ENCODE peak calls at places on chromosomes 5 and 9, in five cellular contexts. V, O, Z, T and L are unnamed samples. For H3K9me3, the result is how much of the 10 kb centered on the place peaks cover.

GRCh38 chr9:110975278-110975677 is 63.0 kb downstream of the LPAR1 start:
- DNase-seq in V (no peak), O (no peak), Z (no peak), T (no peak), L (no peak)

GRCh38 chr5:140220032-140220697 is 45.2 kb downstream of the CYSTM1 start:
- DNase-seq in V (no peak), O (no peak), Z (peak), T (no peak), L (no peak)

GRCh38 chr9:131598121-131598520 is 52.8 kb downstream of the PRRT1B start:
- DNase-seq in V (peak), O (no peak), Z (no peak), T (no peak), L (no peak)

GRCh38 chr9:138042640-138043039 is 165.1 kb downstream of the CACNA1B start:
- DNase-seq in V (no peak), O (no peak), Z (no peak), T (no peak), L (no peak)

GRCh38 chr5:78295035-78295961 is 800 bp upstream of the AP3B1 start:
- DNase-seq in V (no peak), O (peak), Z (no peak), T (peak), L (no peak)

GRCh38 chr5:78964889-78965288 is 20.2 kb downstream of the ARSB start:
- DNase-seq in V (no peak), O (peak), Z (peak), T (peak), L (peak)

GRCh38 chr9:123658792-123659191 is 271.1 kb downstream of the DENND1A start:
- DNase-seq in V (no peak), O (no peak), Z (no peak), T (no peak), L (no peak)

GRCh38 chr5:105632043-105632442 is 2038.7 kb downstream of the EFNA5 start:
- DNase-seq in V (no peak), O (no peak), Z (peak), T (no peak), L (no peak)

GRCh38 chr5:65203746-65204145 is 278.0 kb downstream of the ADAMTS6 start:
- DNase-seq in V (no peak), O (no peak), Z (peak), T (no peak), L (peak)

GRCh38 chr5:27830551-27830950 is 792.2 kb upstream of the CDH9 start:
- DNase-seq in V (no peak), O (no peak), Z (no peak), T (no peak), L (no peak)

GRCh38 chr9:33029106-33029788 is 4.2 kb downstream of the DNAJA1 start:
- DNase-seq in V (no peak), O (no peak), Z (peak), T (no peak), L (peak)

GRCh38 chr9:134730761-134731496 is 89.3 kb downstream of the COL5A1 start:
- DNase-seq in V (no peak), O (no peak), Z (no peak), T (no peak), L (no peak)

GRCh38 chr9:95188459-95188858 is 129.1 kb downstream of the FANCC start:
- DNase-seq in V (no peak), O (no peak), Z (peak), T (no peak), L (no peak)

GRCh38 chr5:59666709-59667108 is 226.8 kb downstream of the PDE4D start:
- DNase-seq in V (no peak), O (no peak), Z (no peak), T (no peak), L (no peak)

GRCh38 chr9:79670269-79670961 is 98.7 kb downstream of the TLE4 start:
- DNase-seq in V (no peak), O (no peak), Z (peak), T (no peak), L (no peak)

GRCh38 chr5:125461641-125462072 is 715.2 kb upstream of the ZNF608 start:
- DNase-seq in V (no peak), O (no peak), Z (no peak), T (no peak), L (no peak)

GRCh38 chr9:95771556-95772280 is 103.8 kb upstream of the ERCC6L2 start:
- DNase-seq in V (peak), O (no peak), Z (peak), T (no peak), L (no peak)

GRCh38 chr9:100160021-100160420 is 61.0 kb downstream of the INVS start:
- DNase-seq in V (no peak), O (no peak), Z (no peak), T (no peak), L (no peak)

GRCh38 chr5:32642276-32643002 is 57.1 kb downstream of the SUB1 start:
- DNase-seq in V (no peak), O (peak), Z (peak), T (no peak), L (no peak)

GRCh38 chr5:52735139-52735538 is 52.6 kb upstream of the ITGA1 start:
- DNase-seq in V (no peak), O (no peak), Z (peak), T (no peak), L (no peak)

GRCh38 chr5:159242153-159242552 is 20.9 kb upstream of the UBLCP1 start:
- DNase-seq in V (no peak), O (no peak), Z (no peak), T (no peak), L (no peak)

GRCh38 chr9:97938081-97938644 is at the start of gene HEMGN:
- DNase-seq in V (no peak), O (no peak), Z (no peak), T (no peak), L (no peak)

GRCh38 chr5:6340100-6340499 is 38.2 kb downstream of the MED10 start:
- DNase-seq in V (no peak), O (no peak), Z (no peak), T (no peak), L (no peak)

GRCh38 chr5:7667216-7667767 is 183.6 kb downstream of the CFAP90 start:
- DNase-seq in V (no peak), O (no peak), Z (no peak), T (no peak), L (no peak)

GRCh38 chr9:17380126-17380861 is 198.6 kb upstream of the SH3GL2 start:
- DNase-seq in V (no peak), O (no peak), Z (no peak), T (no peak), L (no peak)

GRCh38 chr9:87193151-87193550 is 245.8 kb upstream of the GAS1 start:
- DNase-seq in V (no peak), O (no peak), Z (peak), T (no peak), L (no peak)

GRCh38 chr9:126448136-126448535 is 121.5 kb downstream of the MVB12B start:
- DNase-seq in V (no peak), O (no peak), Z (no peak), T (no peak), L (no peak)

GRCh38 chr5:139275536-139276297 is 17.8 kb upstream of the MATR3 start:
- DNase-seq in V (no peak), O (no peak), Z (no peak), T (no peak), L (no peak)

GRCh38 chr9:81575976-81576375 is 113.4 kb downstream of the TLE1 start:
- DNase-seq in V (no peak), O (no peak), Z (peak), T (no peak), L (peak)

GRCh38 chr9:28770226-28770625 is 1196.9 kb upstream of the C9orf72 start:
- DNase-seq in V (no peak), O (no peak), Z (no peak), T (no peak), L (no peak)

GRCh38 chr9:101097210-101097609 is 68.7 kb downstream of the PLPPR1 start:
- DNase-seq in V (no peak), O (no peak), Z (no peak), T (no peak), L (no peak)

GRCh38 chr9:115633099-115633498 is 515.1 kb upstream of the TNC start:
- DNase-seq in V (no peak), O (no peak), Z (peak), T (no peak), L (no peak)

GRCh38 chr5:114477816-114478330 is 116.0 kb downstream of the KCNN2 start:
- DNase-seq in V (no peak), O (no peak), Z (peak), T (no peak), L (no peak)

GRCh38 chr5:76953551-76954382 is 922 bp downstream of the CRHBP start:
- DNase-seq in V (no peak), O (no peak), Z (no peak), T (no peak), L (no peak)
- H3K9me3 ChIP-seq in V (under half), O (under half), Z (under half), T (under half), L (under half)

GRCh38 chr5:175654346-175654745 is 3.5 kb upstream of the HRH2 start:
- DNase-seq in V (no peak), O (no peak), Z (no peak), T (no peak), L (no peak)
- H3K27ac ChIP-seq in V (no peak), O (no peak), Z (no peak), T (no peak), L (no peak)

DNA sequence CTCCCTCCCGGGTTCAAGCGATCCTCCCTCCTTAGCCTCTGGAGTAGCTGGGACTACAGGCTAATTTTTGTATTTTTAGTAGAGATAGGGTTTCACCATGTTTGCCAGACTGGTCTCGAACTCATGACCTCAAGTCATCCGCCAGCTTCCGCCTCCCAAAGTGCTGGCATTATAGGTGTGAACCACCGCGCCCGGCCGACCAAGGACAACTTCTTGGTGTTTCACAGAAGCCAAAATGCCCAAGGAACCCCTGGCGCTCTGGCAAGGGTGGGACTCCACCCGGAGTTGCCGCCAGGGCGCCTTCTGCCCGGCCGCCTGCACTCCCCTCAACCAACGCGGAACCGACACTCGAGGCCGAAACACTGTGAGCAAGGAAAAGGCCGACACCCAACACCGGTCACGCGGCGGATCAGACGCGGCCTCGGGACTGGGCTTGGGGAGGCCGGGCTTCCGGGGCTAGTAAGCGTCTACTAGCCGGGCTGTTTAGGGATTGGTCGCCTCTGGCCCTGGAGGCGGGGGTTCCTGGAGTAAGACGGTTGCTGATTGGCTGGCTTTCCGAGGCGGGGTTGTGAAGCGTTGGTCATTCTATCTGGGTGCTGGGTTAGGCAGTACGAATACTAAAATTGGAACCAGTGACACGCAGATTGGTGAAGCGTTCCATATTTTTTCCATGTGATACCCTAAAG is 7.7 kb upstream of the CFAP157 start:
- DNase-seq in V (peak), O (peak), Z (peak), T (peak), L (peak)
- TF ChIP-seq CTCF in V (peak), O (no peak), Z (no peak), T (peak), L (peak)

DNA sequence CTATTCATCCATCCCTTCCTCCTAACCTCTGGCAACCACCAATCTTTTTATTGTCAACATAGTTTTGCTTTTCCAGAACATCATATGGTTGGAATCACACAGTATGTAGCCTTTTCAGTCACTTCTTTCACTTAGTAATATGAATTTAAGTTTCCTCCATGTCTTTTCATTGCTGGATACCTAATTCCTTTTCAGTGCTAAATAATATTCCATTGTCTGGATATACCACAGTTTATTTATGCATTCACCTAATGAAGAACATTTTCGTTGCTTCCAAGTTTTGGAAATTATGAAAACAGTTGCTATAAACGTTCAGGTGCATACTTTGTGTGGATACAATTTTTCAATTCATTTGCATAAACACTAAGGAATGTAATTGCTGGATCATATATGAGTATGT is 70.7 kb upstream of the FNIP1 start:
- DNase-seq in V (no peak), O (no peak), Z (no peak), T (no peak), L (no peak)
- H3K9me3 ChIP-seq in V (under half), O (under half), Z (under half), T (under half), L (under half)

GRCh38 chr5:172843825-172844576 is 9.9 kb downstream of the ERGIC1 start:
- DNase-seq in V (no peak), O (no peak), Z (no peak), T (no peak), L (no peak)
- H3K27ac ChIP-seq in V (no peak), O (peak), Z (no peak), T (no peak), L (no peak)